ENCODE peak calls at places on chromosomes 7 and 10, in nine cellular contexts. H is foreskin fibroblast, X is Peyer's patch, R is heart right ventricle, W is ovary, Q is hepatocyte, I is upper lobe of right lung, G is NB4, J is MCF 10A. T is an unnamed sample.

GRCh38 chr7:116213361-116214155 is 3.2 kb downstream of the TES start:
- DNase-seq in H (no peak), X (no peak), R (no peak), W (no peak), Q (no peak), I (no peak), G (no peak), J (peak), T (peak)

GRCh38 chr7:158470336-158470735 is 117.3 kb downstream of the PTPRN2 start:
- DNase-seq in H (no peak), X (no peak), R (no peak), W (no peak), Q (no peak), I (no peak), G (peak), J (no peak), T (no peak)

GRCh38 chr10:21399392-21400015 is 126.0 kb downstream of the SKIDA1 start:
- DNase-seq in H (peak), X (no peak), R (no peak), W (no peak), Q (peak), I (no peak), G (no peak), J (peak), T (peak)

GRCh38 chr10:119666709-119667004 is 15.5 kb downstream of the BAG3 start:
- DNase-seq in H (no peak), X (no peak), R (no peak), W (no peak), Q (no peak), I (no peak), G (no peak), J (no peak), T (no peak)

GRCh38 chr7:133940368-133940767 is 186.8 kb upstream of the LRGUK start:
- DNase-seq in H (no peak), X (no peak), R (no peak), W (no peak), Q (no peak), I (no peak), G (no peak), J (no peak), T (no peak)

GRCh38 chr10:6669269-6669859 is 89.3 kb upstream of the PRKCQ start:
- DNase-seq in H (peak), X (no peak), R (no peak), W (no peak), Q (peak), I (no peak), G (peak), J (peak), T (peak)

GRCh38 chr10:100967332-100967731 is 2.0 kb upstream of the SEMA4G start:
- DNase-seq in H (no peak), X (no peak), R (no peak), W (no peak), Q (no peak), I (no peak), G (no peak), J (no peak), T (no peak)

GRCh38 chr7:95527033-95527775 is 41.5 kb downstream of the ASB4 start:
- DNase-seq in H (peak), X (peak), R (no peak), W (peak), Q (peak), I (no peak), G (peak), J (peak), T (peak)

GRCh38 chr7:85405503-85405902 is 218.6 kb upstream of the SEMA3D start:
- DNase-seq in H (no peak), X (no peak), R (no peak), W (no peak), Q (no peak), I (no peak), G (no peak), J (no peak), T (no peak)

GRCh38 chr7:14218338-14218737 is 228.9 kb upstream of the ETV1 start:
- DNase-seq in H (no peak), X (no peak), R (no peak), W (no peak), Q (no peak), I (no peak), G (no peak), J (no peak), T (no peak)

GRCh38 chr10:88820990-88821389 is 18.5 kb downstream of the LIPM start:
- DNase-seq in H (peak), X (no peak), R (no peak), W (no peak), Q (peak), I (no peak), G (no peak), J (peak), T (peak)

GRCh38 chr10:132616170-132616994 is 78.8 kb downstream of the INPP5A start:
- DNase-seq in H (no peak), X (peak), R (no peak), W (no peak), Q (no peak), I (peak), G (no peak), J (no peak), T (no peak)

GRCh38 chr7:123355576-123356195 is 155.9 kb upstream of the SLC13A1 start:
- DNase-seq in H (no peak), X (no peak), R (no peak), W (no peak), Q (peak), I (no peak), G (peak), J (peak), T (peak)

GRCh38 chr7:155361947-155362346 is 64.3 kb downstream of the INSIG1 start:
- DNase-seq in H (no peak), X (no peak), R (no peak), W (no peak), Q (no peak), I (peak), G (no peak), J (no peak), T (no peak)

GRCh38 chr10:98516352-98516751 is 69.6 kb upstream of the HPS1 start:
- DNase-seq in H (no peak), X (no peak), R (no peak), W (no peak), Q (no peak), I (no peak), G (no peak), J (no peak), T (no peak)

GRCh38 chr10:69797959-69798358 is 3.7 kb upstream of the COL13A1 start:
- DNase-seq in H (no peak), X (no peak), R (no peak), W (no peak), Q (no peak), I (no peak), G (no peak), J (peak), T (no peak)

GRCh38 chr7:108016841-108017775 is 14.1 kb upstream of the LAMB1 start:
- DNase-seq in H (peak), X (no peak), R (no peak), W (no peak), Q (peak), I (no peak), G (peak), J (peak), T (peak)

GRCh38 chr7:101172854-101173751 is 7.0 kb downstream of the NAT16 start:
- DNase-seq in H (peak), X (peak), R (peak), W (no peak), Q (peak), I (peak), G (no peak), J (peak), T (peak)

GRCh38 chr7:7239346-7239745 is 57.0 kb downstream of the C1GALT1 start:
- DNase-seq in H (no peak), X (no peak), R (no peak), W (no peak), Q (no peak), I (no peak), G (no peak), J (no peak), T (no peak)

GRCh38 chr7:19744075-19744474 is 29.3 kb downstream of the TMEM196 start:
- DNase-seq in H (no peak), X (no peak), R (no peak), W (no peak), Q (no peak), I (no peak), G (no peak), J (no peak), T (no peak)

GRCh38 chr10:17146888-17147287 is 17.3 kb upstream of the CUBN start:
- DNase-seq in H (no peak), X (no peak), R (no peak), W (no peak), Q (no peak), I (no peak), G (no peak), J (no peak), T (no peak)

GRCh38 chr10:12726971-12727831 is 274.3 kb downstream of the CCDC3 start:
- DNase-seq in H (no peak), X (no peak), R (no peak), W (no peak), Q (no peak), I (no peak), G (no peak), J (no peak), T (no peak)

GRCh38 chr7:26337232-26337865 is 45.7 kb downstream of the SNX10 start:
- DNase-seq in H (no peak), X (no peak), R (no peak), W (no peak), Q (no peak), I (no peak), G (no peak), J (no peak), T (no peak)

GRCh38 chr7:27151945-27152815 is at the start of gene HOXA3:
- DNase-seq in H (no peak), X (peak), R (no peak), W (peak), Q (no peak), I (peak), G (peak), J (no peak), T (peak)

GRCh38 chr10:132554053-132554990 is 16.7 kb downstream of the INPP5A start:
- DNase-seq in H (no peak), X (no peak), R (no peak), W (peak), Q (no peak), I (peak), G (no peak), J (no peak), T (no peak)

GRCh38 chr7:25216837-25217236 is 11.4 kb downstream of the NPVF start:
- DNase-seq in H (peak), X (no peak), R (no peak), W (no peak), Q (peak), I (no peak), G (peak), J (peak), T (peak)

GRCh38 chr10:15515207-15515606 is 144.1 kb upstream of the FAM171A1 start:
- DNase-seq in H (peak), X (no peak), R (no peak), W (peak), Q (peak), I (no peak), G (no peak), J (peak), T (peak)

GRCh38 chr7:107934991-107935770 is 44.2 kb downstream of the DLD start:
- DNase-seq in H (peak), X (no peak), R (no peak), W (no peak), Q (no peak), I (no peak), G (no peak), J (no peak), T (peak)

DNA sequence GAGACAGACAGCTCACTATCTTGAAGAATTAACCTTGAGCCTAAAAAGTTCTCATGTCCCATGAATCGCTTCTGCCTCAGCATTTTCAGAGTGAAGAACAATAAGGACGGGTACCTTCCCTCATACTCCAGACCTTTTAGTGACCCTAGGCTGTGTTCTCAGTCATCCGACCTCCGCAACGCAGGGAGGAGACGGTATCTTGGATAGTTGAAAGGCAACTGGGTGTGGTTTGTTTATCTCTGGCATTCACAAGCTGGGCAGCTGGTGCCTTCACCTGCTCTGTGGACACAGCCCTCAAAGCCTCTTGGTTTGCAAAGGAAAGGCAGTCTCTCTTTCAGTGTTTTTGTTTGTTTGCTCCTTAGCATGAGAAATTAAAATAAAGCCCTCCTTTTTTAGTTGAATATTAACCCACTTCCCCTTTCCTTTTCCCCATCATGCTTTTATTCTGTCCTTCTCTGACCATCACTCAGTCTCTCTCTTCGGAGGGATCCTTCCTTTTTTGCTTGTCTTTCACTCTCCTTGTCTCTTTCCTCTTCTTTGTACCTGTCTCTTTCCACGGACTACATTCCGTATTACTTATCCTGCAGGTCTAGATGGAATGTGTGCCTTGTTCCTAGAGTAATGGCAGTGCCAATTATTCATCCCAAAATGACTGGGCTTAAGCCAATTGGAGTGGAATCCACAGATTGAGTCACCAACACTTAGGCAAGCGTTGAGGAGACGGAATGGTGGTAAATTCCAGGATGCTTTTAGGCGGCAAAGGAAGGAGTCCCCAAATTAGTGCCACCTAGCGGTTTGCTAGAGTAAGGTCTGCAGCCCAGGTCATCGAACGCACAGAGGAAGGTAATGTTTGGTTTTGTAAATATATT is 45.8 kb downstream of the PRR15 start:
- DNase-seq in H (peak), X (peak), R (no peak), W (no peak), Q (peak), I (no peak), G (peak), J (peak), T (peak)
- TF ChIP-seq CTCF in H (peak), X (peak), R (peak), W (no peak), Q (peak), I (peak), G (peak), J (peak), T (peak)

DNA sequence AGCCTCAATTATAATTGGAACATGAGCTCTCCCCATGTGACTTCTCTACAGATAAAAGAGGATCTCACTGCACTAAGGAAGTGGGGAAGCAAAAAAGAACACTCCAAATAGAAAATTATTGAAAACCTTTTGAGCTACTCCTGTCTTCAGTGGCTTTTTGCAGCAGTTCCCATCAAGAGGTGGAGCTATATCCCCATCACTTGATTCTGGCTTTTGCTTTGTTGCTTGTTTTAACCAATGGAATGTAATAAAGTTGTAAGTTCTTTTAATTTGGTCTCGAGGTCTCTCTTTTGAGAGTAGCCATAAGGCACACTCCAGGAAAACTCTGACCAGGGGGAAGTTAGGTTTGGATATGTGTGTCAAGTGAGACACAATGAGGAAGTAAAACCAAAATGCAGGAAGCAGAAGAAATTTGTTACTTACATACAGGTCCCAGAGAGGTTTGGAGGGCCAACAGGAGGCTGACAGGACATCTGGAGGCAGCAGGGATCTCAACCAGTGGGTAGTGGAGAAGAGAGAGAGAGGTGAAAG is 569.4 kb downstream of the HTR7 start:
- DNase-seq in H (peak), X (no peak), R (no peak), W (no peak), Q (no peak), I (no peak), G (no peak), J (peak), T (peak)
- TF ChIP-seq CTCF in H (peak), X (no peak), R (no peak), W (no peak), Q (peak), I (peak), G (no peak), J (peak), T (peak)

GRCh38 chr10:8498881-8499280 is 444.4 kb downstream of the GATA3 start:
- DNase-seq in H (no peak), X (no peak), R (no peak), W (no peak), Q (no peak), I (no peak), G (no peak), J (peak), T (no peak)

GRCh38 chr10:8499312-8499711 is 444.8 kb downstream of the GATA3 start:
- DNase-seq in H (no peak), X (no peak), R (no peak), W (no peak), Q (no peak), I (no peak), G (no peak), J (no peak), T (no peak)

GRCh38 chr10:8504436-8504977 is 450.0 kb downstream of the GATA3 start:
- DNase-seq in H (no peak), X (no peak), R (no peak), W (no peak), Q (no peak), I (no peak), G (no peak), J (no peak), T (no peak)

GRCh38 chr10:8499752-8500390 is 445.4 kb downstream of the GATA3 start:
- DNase-seq in H (no peak), X (no peak), R (no peak), W (no peak), Q (no peak), I (no peak), G (no peak), J (no peak), T (no peak)

DNA sequence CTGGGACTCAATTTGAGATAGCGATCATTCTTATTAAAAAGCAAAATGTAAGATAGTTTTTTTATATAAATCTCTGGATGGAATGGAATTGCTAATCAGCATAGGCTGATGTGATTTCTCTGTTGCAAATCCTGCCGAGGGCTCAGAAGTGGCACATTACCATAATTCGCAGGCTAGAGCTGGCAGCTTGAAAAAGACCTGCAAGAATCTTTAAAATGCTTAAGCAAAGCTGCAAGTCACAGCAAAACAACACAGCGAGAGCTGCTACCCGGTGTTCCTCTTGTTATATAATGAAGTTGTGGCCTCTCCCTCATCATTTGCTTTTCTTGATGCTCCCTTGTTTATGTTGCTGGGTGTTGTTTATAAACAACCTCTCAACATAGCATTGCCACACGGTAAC is 448.1 kb downstream of the GATA3 start:
- DNase-seq in H (no peak), X (no peak), R (no peak), W (no peak), Q (no peak), I (no peak), G (no peak), J (no peak), T (no peak)
- TF ChIP-seq CTCF in H (no peak), X (no peak), R (no peak), W (no peak), Q (no peak), I (no peak), G (no peak), J (no peak), T (no peak)

GRCh38 chr7:110446658-110447057 is 644.3 kb upstream of the LRRN3 start:
- DNase-seq in H (no peak), X (no peak), R (no peak), W (no peak), Q (no peak), I (no peak), G (no peak), J (no peak), T (no peak)

DNA sequence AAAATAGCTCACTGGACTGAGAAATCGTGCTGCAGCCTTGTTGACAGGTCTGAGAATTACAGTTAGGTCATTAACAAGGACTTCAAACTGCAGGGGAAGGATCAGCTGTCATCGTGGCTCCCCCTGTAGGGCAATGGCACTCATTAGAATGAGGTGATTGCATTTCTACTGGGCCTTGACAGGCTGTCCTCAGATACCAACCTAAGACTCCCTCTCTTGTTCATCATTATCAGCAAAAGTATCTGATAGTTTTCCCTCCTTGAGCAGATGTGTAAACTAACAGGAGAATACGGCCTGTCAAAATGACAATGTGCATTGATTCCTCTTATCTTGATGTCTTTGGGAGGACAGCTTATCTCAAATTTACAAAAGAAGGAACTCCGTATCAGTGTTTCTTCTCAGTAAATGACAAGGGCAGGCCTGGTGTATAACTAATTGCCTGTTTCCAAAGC is 648.5 kb upstream of the LRRN3 start:
- DNase-seq in H (peak), X (no peak), R (no peak), W (no peak), Q (peak), I (no peak), G (peak), J (peak), T (no peak)
- TF ChIP-seq CTCF in H (no peak), X (no peak), R (no peak), W (no peak), Q (peak), I (peak), G (peak), J (peak), T (no peak)

GRCh38 chr10:4397337-4397736 is 428.7 kb upstream of the AKR1E2 start:
- DNase-seq in H (no peak), X (no peak), R (no peak), W (no peak), Q (no peak), I (no peak), G (no peak), J (peak), T (no peak)

GRCh38 chr10:4396401-4397283 is 429.4 kb upstream of the AKR1E2 start:
- DNase-seq in H (no peak), X (no peak), R (no peak), W (no peak), Q (peak), I (no peak), G (no peak), J (peak), T (no peak)

GRCh38 chr10:4390219-4390618 is 435.8 kb upstream of the AKR1E2 start:
- DNase-seq in H (no peak), X (no peak), R (no peak), W (no peak), Q (no peak), I (no peak), G (peak), J (no peak), T (peak)

GRCh38 chr10:4395731-4396130 is 430.3 kb upstream of the AKR1E2 start:
- DNase-seq in H (no peak), X (no peak), R (no peak), W (no peak), Q (no peak), I (no peak), G (no peak), J (no peak), T (no peak)

DNA sequence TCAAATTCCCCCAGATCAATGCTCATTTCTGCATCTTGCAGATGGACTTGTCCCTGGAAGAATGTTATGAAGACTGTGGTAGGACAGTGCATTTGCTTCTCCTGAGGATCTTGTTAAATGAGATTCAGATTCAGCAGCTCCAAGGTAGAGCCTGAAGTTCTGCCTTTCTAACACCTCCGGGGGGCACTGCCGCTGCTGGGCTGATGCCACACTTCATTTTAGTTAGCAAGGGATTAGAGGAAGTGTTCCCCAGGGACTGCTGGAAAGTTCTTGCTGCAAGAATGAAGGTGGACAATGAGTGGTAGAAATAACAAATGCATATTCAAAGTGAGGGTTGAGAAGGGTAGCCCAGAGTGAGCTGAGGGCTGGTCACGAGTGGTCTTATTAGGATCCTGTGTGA is 434.3 kb upstream of the AKR1E2 start:
- DNase-seq in H (no peak), X (no peak), R (no peak), W (no peak), Q (no peak), I (no peak), G (peak), J (no peak), T (peak)
- TF ChIP-seq CTCF in H (no peak), X (no peak), R (no peak), W (no peak), Q (no peak), I (no peak), G (no peak), J (no peak), T (no peak)

GRCh38 chr7:127598318-127598717 is 4.8 kb downstream of the FSCN3 start:
- DNase-seq in H (no peak), X (no peak), R (no peak), W (no peak), Q (no peak), I (no peak), G (peak), J (peak), T (peak)
- TF ChIP-seq CTCF in H (peak), X (no peak), R (no peak), W (no peak), Q (peak), I (peak), G (peak), J (peak), T (peak)